ENCODE peak calls at places on chromosomes 11 and 22, in seven cellular contexts. R is HAP-1, A is aorta, N is mucosa of descending colon, S is AG10803, O is astrocyte of the cerebellum, B is AG04449. D is an unnamed sample.

GRCh38 chr11:108405706-108406105 is 61.6 kb downstream of the C11orf65 start:
- DNase-seq in R (no peak), A (no peak), B (no peak), O (no peak), N (no peak), S (peak; percentile 9), D (no peak)

GRCh38 chr11:6657346-6657745 is 1.7 kb upstream of the DCHS1 start:
- DNase-seq in R (no peak), N (no peak), S (no peak), B (no peak), A (no peak), O (no peak), D (no peak)

GRCh38 chr22:19822301-19823117 is 32.2 kb downstream of the GNB1L start:
- DNase-seq in N (no peak), A (peak; percentile 34), R (no peak), B (no peak), S (no peak), O (no peak), D (peak; percentile 6)

GRCh38 chr11:13269775-13270174 is 7.8 kb upstream of the BMAL1 start:
- DNase-seq in R (no peak), A (no peak), O (peak; percentile 48), B (no peak), N (no peak), S (no peak), D (no peak)

GRCh38 chr11:94131363-94132115 is 2.9 kb downstream of the PANX1 start:
- DNase-seq in O (no peak), N (no peak), S (peak; percentile 33), B (no peak), R (no peak), A (peak; percentile 46), D (no peak)

GRCh38 chr22:19105867-19106802 is 16.1 kb downstream of the DGCR2 start:
- DNase-seq in O (no peak), R (no peak), B (no peak), A (no peak), N (no peak), S (no peak), D (peak; percentile 37)

GRCh38 chr22:20843501-20843900 is 15.1 kb downstream of the PI4KA start:
- DNase-seq in B (no peak), S (no peak), O (no peak), R (no peak), N (no peak), A (no peak), D (no peak)

GRCh38 chr22:35274154-35274871 is 17.0 kb downstream of the HMGXB4 start:
- DNase-seq in B (no peak), O (no peak), A (no peak), N (no peak), R (no peak), S (no peak), D (no peak)

GRCh38 chr11:124829986-124830385 is 29.8 kb upstream of the MSANTD2 start:
- DNase-seq in S (peak; percentile 29), B (no peak), A (no peak), O (peak; percentile 40), N (no peak), R (no peak), D (no peak)

GRCh38 chr11:2572491-2573239 is 127.1 kb downstream of the KCNQ1OT1 start:
- DNase-seq in S (no peak), R (no peak), N (peak; percentile 17), A (peak; percentile 45), O (no peak), B (no peak), D (peak; percentile 5)

GRCh38 chr11:12469451-12469850 is 92.1 kb downstream of the PARVA start:
- DNase-seq in R (no peak), A (no peak), N (no peak), O (no peak), S (peak; percentile 70), B (no peak), D (no peak)

GRCh38 chr11:68369756-68370155 is 57.4 kb downstream of the LRP5 start:
- DNase-seq in A (no peak), O (no peak), S (no peak), B (no peak), R (no peak), N (no peak), D (no peak)

GRCh38 chr11:110962907-110963306 is 250.7 kb upstream of the ARHGAP20 start:
- DNase-seq in O (no peak), N (no peak), B (no peak), A (no peak), R (no peak), S (no peak), D (no peak)

GRCh38 chr11:13207665-13208594 is 69.7 kb upstream of the BMAL1 start:
- DNase-seq in N (peak; percentile 38), R (peak; percentile 57), S (peak; percentile 85), O (peak; percentile 86), B (peak; percentile 55), A (no peak), D (peak; percentile 28)

GRCh38 chr11:86811637-86812321 is 11.4 kb downstream of the PRSS23 start:
- DNase-seq in R (no peak), O (peak; percentile 45), S (peak; percentile 64), A (no peak), N (no peak), B (no peak), D (peak; percentile 69)

GRCh38 chr11:130457909-130458729 is 9.7 kb downstream of the ADAMTS15 start:
- DNase-seq in R (no peak), O (no peak), B (no peak), N (no peak), A (peak; percentile 66), S (peak; percentile 55), D (no peak)

GRCh38 chr11:56783448-56784041 is 35.0 kb upstream of the OR9G4 start:
- DNase-seq in N (no peak), R (peak; percentile 8), B (peak; percentile 2), S (peak; percentile 64), A (no peak), O (peak; percentile 40), D (no peak)

DNA sequence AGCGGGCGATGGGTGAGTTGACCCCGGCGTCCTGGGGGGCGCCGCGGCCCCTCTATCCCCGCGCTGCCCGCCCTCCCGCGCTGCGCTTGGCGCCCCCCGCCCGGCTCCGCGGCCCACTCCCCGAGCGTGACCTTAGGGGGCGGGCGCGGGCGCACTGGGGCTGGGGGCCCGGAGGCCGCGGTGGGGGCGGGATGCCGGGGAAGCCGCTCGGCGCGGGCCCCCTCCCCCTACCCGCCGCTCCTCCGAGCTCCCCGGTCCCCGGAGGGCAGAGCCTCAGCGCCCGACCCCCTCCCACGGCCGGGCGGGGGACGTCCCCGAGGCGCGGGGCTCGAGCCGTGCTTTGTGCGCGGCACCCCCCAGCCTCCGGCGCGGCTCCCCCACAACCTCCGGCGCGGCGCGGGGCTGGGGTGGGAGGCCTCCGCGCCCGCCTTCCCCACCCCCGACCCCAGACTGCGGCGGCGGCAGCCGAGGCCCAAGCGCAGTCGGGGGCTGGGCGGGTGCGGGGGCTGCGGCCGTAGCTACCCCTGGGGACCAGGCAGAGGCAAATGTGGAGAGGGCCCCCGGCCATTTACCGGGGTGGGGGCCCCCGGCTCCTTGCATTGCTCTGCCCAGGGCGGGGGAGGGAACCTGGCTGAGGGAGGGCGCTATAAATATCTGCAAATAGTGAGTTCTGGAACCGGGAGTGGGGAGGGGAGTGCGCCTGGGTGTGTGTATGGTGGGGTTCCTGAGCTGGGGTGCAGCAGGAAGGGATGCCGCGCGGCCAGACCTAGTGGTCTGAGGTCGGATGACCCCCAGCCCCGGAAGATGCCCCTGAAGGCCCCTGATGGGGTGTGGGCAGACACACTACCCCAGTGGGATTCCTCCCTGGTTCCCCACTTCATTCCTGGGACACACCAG is 982 bp downstream of the MGAT3 start:
- DNase-seq in A (no peak), R (peak; percentile 33), O (no peak), B (no peak), N (no peak), S (no peak), D (no peak)
- H3K4me3 ChIP-seq in A (peak overlapping the region; percentile 0), R (peak overlapping the region; percentile 49), O (peak overlapping the region; percentile 23), B (no peak overlapping the region), N (no peak overlapping the region), S (no peak overlapping the region), D (no peak overlapping the region)

GRCh38 chr22:37245740-37246139 is 1.7 kb upstream of the RAC2 start:
- DNase-seq in O (no peak), B (no peak), A (no peak), S (no peak), R (no peak), N (no peak), D (no peak)
- H3K4me3 ChIP-seq in O (no peak overlapping the region), B (no peak overlapping the region), A (no peak overlapping the region), S (no peak overlapping the region), R (no peak overlapping the region), N (no peak overlapping the region), D (no peak overlapping the region)

GRCh38 chr11:40688369-40688768 is 771.1 kb downstream of the LRRC4C start:
- DNase-seq in O (no peak), S (no peak), R (no peak), N (no peak), B (no peak), A (no peak), D (no peak)
- H3K4me3 ChIP-seq in O (no peak overlapping the region), S (no peak overlapping the region), R (no peak overlapping the region), N (no peak overlapping the region), B (no peak overlapping the region), A (no peak overlapping the region), D (no peak overlapping the region)

GRCh38 chr11:7664867-7665266 is 8.4 kb downstream of the CYB5R2 start:
- DNase-seq in S (no peak), R (no peak), O (no peak), B (no peak), N (no peak), A (no peak), D (no peak)
- H3K4me3 ChIP-seq in S (no peak overlapping the region), R (no peak overlapping the region), O (no peak overlapping the region), B (no peak overlapping the region), N (no peak overlapping the region), A (no peak overlapping the region), D (no peak overlapping the region)

DNA sequence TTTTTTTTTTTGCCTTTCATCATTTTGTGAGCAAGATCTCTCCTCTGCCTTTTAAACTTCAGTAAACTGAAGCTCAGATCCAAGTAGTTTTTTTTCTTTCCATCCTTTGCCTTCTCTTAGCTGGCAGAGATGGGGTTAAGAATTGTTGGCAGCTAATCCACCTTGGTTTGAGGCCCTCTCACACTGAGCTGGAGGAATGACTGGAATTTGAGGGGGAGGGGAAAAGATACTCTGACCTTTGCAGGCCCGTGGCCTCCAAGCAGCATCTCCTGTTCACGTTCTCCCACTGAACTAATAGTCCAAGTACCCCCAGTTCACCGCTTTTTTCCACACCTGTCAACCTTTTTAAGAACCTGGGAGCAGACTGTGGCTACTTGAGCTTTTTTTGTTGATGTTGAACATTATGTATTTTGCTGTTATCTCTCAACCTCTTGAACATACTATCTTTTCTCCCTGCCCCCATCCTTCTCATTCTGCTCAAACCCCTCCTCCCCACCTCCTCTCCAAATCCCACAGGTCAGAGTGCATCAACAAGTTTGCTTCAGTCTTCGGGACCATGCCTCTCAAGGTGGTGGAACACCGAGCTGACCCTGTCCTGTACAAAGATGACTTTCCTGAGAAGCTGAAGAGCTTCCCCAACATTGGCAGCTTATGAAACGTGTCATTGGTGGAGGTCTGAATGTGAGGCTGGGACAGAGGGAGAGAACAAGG is 66.2 kb downstream of the ALX4 start:
- DNase-seq in R (peak; percentile 55), B (no peak), N (no peak), O (peak; percentile 32), A (no peak), S (peak; percentile 66), D (no peak)
- H3K4me3 ChIP-seq in R (no peak overlapping the region), B (no peak overlapping the region), N (no peak overlapping the region), O (no peak overlapping the region), A (no peak overlapping the region), S (no peak overlapping the region), D (no peak overlapping the region)

GRCh38 chr11:80967649-80968048 is 1526.8 kb upstream of the TENM4 start:
- DNase-seq in A (no peak), O (no peak), B (no peak), N (no peak), R (no peak), S (no peak), D (no peak)
- H3K4me3 ChIP-seq in A (no peak overlapping the region), O (no peak overlapping the region), B (no peak overlapping the region), N (no peak overlapping the region), R (no peak overlapping the region), S (no peak overlapping the region), D (no peak overlapping the region)

D was measured in body of pancreas.